ENCODE peak calls at places on chromosome 7, in six cellular contexts. One of them, this sample, is unnamed.

GRCh38 chr7:41809487-41810257 is 106.8 kb upstream of the INHBA start:
- DNase-seq in colonic mucosa: no peak
- DNase-seq in activated B cell treated with CpG ODN at 0.5 μM for 24 hours: no peak
- DNase-seq in AG04449: no peak
- DNase-seq in ascending aorta: no peak
- DNase-seq in stomach: no peak
- DNase-seq in this sample: no peak

GRCh38 chr7:144820557-144820956 is 15.3 kb downstream of the TPK1 start:
- DNase-seq in activated B cell treated with CpG ODN at 0.5 μM for 24 hours: no peak
- DNase-seq in ascending aorta: no peak
- DNase-seq in stomach: no peak
- DNase-seq in colonic mucosa: no peak
- DNase-seq in AG04449: no peak
- DNase-seq in this sample: no peak

GRCh38 chr7:94562525-94562924 is 52.9 kb downstream of the CASD1 start:
- DNase-seq in activated B cell treated with CpG ODN at 0.5 μM for 24 hours: no peak
- DNase-seq in ascending aorta: no peak
- DNase-seq in AG04449: no peak
- DNase-seq in stomach: no peak
- DNase-seq in colonic mucosa: no peak
- DNase-seq in this sample: no peak

GRCh38 chr7:100080895-100081534 is 508 bp downstream of the ZNF3 start:
- DNase-seq in AG04449: no peak
- DNase-seq in ascending aorta: no peak
- DNase-seq in colonic mucosa: no peak
- DNase-seq in stomach: no peak
- DNase-seq in activated B cell treated with CpG ODN at 0.5 μM for 24 hours: no peak
- DNase-seq in this sample: no peak

GRCh38 chr7:96707901-96708774 is 1.5 kb downstream of the SEM1 start:
- DNase-seq in AG04449: no peak
- DNase-seq in colonic mucosa: no peak
- DNase-seq in stomach: no peak
- DNase-seq in ascending aorta: no peak
- DNase-seq in activated B cell treated with CpG ODN at 0.5 μM for 24 hours: no peak
- DNase-seq in this sample: no peak

GRCh38 chr7:135441791-135442190 is 68.1 kb downstream of the CNOT4 start:
- DNase-seq in AG04449: no peak
- DNase-seq in colonic mucosa: no peak
- DNase-seq in activated B cell treated with CpG ODN at 0.5 μM for 24 hours: no peak
- DNase-seq in stomach: no peak
- DNase-seq in ascending aorta: no peak
- DNase-seq in this sample: peak; percentile 6

GRCh38 chr7:92695308-92696261 is 105.4 kb upstream of the FAM133B start:
- DNase-seq in colonic mucosa: peak; percentile 95
- DNase-seq in activated B cell treated with CpG ODN at 0.5 μM for 24 hours: no peak
- DNase-seq in AG04449: peak; percentile 86
- DNase-seq in stomach: peak; percentile 87
- DNase-seq in ascending aorta: no peak
- DNase-seq in this sample: no peak

GRCh38 chr7:30519122-30519521 is 14.5 kb upstream of the GGCT start:
- DNase-seq in AG04449: no peak
- DNase-seq in stomach: no peak
- DNase-seq in colonic mucosa: no peak
- DNase-seq in activated B cell treated with CpG ODN at 0.5 μM for 24 hours: no peak
- DNase-seq in ascending aorta: no peak
- DNase-seq in this sample: no peak

GRCh38 chr7:102175423-102176170 is 111.1 kb upstream of the SH2B2 start:
- DNase-seq in AG04449: no peak
- DNase-seq in activated B cell treated with CpG ODN at 0.5 μM for 24 hours: no peak
- DNase-seq in ascending aorta: no peak
- DNase-seq in colonic mucosa: no peak
- DNase-seq in stomach: no peak
- DNase-seq in this sample: no peak

GRCh38 chr7:1548438-1548831 is 7.6 kb downstream of the TMEM184A start:
- DNase-seq in stomach: no peak
- DNase-seq in activated B cell treated with CpG ODN at 0.5 μM for 24 hours: no peak
- DNase-seq in AG04449: no peak
- DNase-seq in ascending aorta: no peak
- DNase-seq in colonic mucosa: no peak
- DNase-seq in this sample: no peak

DNA sequence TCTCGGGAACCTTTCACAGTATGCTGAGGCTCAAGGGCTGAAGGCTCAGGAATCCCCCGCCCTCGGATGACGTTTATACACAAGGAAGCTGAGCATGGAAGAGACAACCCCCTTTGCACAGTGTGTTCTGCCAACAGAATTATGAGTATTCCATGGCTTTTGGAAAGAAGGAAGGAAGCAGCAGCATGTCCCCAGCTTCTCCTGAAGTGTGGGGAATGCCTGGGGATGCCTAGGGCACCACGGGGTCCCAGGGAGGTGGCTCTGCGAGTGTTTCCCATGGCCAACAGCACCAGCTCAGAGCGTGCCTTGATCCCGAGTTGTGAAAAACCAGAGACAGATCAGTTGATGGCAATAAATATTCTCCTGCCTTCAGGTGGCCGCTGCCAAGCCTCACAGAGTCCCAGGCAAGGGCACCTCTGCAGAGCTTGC is 88.8 kb upstream of the DDC start:
- DNase-seq in colonic mucosa: peak; percentile 51
- DNase-seq in AG04449: no peak
- DNase-seq in activated B cell treated with CpG ODN at 0.5 μM for 24 hours: no peak
- DNase-seq in stomach: peak; percentile 31
- DNase-seq in ascending aorta: no peak
- DNase-seq in this sample: no peak
- TF ChIP-seq CTCF in colonic mucosa: no peak
- TF ChIP-seq CTCF in AG04449: no peak
- TF ChIP-seq CTCF in activated B cell treated with CpG ODN at 0.5 μM for 24 hours: no peak
- TF ChIP-seq CTCF in stomach: no peak
- TF ChIP-seq CTCF in ascending aorta: no peak
- TF ChIP-seq CTCF in this sample: no peak

DNA sequence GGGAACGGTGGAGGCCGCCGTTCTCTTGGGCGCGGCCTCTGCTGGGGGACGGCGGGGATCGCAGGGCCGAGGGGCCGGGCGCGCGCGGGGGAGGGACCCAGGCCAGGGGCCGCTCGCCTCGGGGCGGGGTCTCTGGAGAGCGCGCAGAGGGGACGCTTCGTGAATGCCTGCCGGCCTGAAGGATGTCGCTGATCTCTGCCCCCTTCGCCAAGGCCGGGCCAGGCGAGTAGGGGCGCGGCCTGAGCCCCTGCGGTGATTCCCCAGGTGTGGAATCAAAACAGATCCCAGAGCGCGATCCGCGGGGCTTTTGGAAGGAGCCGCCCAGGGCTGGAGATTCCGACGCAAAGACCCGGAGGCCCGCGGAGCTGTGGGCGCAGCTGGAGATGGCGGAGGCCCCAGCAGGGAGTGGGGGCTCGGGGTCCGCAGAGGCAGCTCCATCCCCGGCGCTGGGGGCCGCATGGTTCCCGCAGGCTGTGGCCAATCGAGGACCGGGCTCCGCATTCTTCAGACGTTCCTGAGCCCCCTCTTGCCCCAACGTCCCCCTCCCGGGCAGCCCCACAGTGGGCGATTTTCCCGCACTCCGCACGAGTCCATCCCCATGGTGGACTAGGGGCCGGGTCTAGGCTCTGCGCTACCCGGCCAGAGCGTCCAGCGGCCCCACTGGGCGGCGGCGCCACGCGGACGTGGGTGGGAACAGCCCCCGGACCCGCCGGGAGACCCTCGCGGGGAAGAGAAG is 166.0 kb downstream of the ACTR3B start:
- DNase-seq in activated B cell treated with CpG ODN at 0.5 μM for 24 hours: no peak
- DNase-seq in ascending aorta: no peak
- DNase-seq in AG04449: no peak
- DNase-seq in stomach: no peak
- DNase-seq in colonic mucosa: no peak
- DNase-seq in this sample: peak; percentile 19
- TF ChIP-seq CTCF in activated B cell treated with CpG ODN at 0.5 μM for 24 hours: no peak
- TF ChIP-seq CTCF in ascending aorta: no peak
- TF ChIP-seq CTCF in AG04449: no peak
- TF ChIP-seq CTCF in stomach: no peak
- TF ChIP-seq CTCF in colonic mucosa: no peak
- TF ChIP-seq CTCF in this sample: no peak

GRCh38 chr7:78018541-78019456 is 220.2 kb downstream of the PHTF2 start:
- DNase-seq in AG04449: no peak
- DNase-seq in colonic mucosa: peak; percentile 59
- DNase-seq in activated B cell treated with CpG ODN at 0.5 μM for 24 hours: no peak
- DNase-seq in stomach: no peak
- DNase-seq in ascending aorta: no peak
- DNase-seq in this sample: no peak
- TF ChIP-seq CTCF in AG04449: no peak
- TF ChIP-seq CTCF in colonic mucosa: no peak
- TF ChIP-seq CTCF in activated B cell treated with CpG ODN at 0.5 μM for 24 hours: no peak
- TF ChIP-seq CTCF in stomach: no peak
- TF ChIP-seq CTCF in ascending aorta: no peak
- TF ChIP-seq CTCF in this sample: no peak

DNA sequence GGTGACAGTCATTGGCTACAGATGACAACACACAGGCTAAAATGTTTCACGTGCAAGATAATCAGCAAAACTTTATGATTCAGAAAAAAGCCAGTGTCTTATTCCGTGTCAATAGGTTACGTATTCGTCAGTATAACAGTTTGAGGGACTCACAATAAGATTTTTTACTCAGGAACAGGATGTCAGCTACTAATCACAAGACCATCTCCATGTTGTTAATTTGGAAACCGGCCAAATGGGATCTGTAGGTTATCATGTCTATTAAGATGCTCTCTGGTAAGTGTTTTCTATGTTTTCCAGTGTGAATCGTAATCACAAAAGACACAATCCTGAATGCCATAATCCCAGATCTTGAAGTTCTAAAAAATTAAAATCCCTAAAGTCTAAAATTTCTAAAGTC is 197.3 kb downstream of the ETV1 start:
- DNase-seq in ascending aorta: no peak
- DNase-seq in colonic mucosa: no peak
- DNase-seq in AG04449: no peak
- DNase-seq in activated B cell treated with CpG ODN at 0.5 μM for 24 hours: no peak
- DNase-seq in stomach: no peak
- DNase-seq in this sample: no peak
- TF ChIP-seq CTCF in ascending aorta: no peak
- TF ChIP-seq CTCF in colonic mucosa: no peak
- TF ChIP-seq CTCF in AG04449: no peak
- TF ChIP-seq CTCF in activated B cell treated with CpG ODN at 0.5 μM for 24 hours: no peak
- TF ChIP-seq CTCF in stomach: no peak
- TF ChIP-seq CTCF in this sample: no peak

DNA sequence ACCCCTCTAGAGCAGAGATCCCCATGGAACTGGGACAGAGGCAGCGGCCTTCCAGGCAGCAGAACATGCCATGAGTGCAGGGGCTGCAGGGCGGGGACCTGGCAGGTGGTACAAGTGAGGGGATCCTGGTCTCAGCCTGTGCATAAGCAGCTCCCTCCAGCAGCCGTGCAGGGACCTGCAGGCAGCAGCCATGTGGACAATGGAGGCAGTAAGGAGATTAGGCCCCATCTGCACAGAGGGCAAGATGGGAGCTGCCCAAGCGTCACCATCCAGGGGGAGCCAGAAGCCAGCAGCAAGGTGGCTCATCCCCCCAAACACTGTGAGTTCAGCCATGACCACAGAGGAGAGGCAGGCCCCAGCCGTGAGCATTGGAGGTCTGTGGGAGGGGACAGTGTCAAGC is 3.1 kb downstream of the DDC start:
- DNase-seq in stomach: no peak
- DNase-seq in AG04449: no peak
- DNase-seq in activated B cell treated with CpG ODN at 0.5 μM for 24 hours: no peak
- DNase-seq in ascending aorta: no peak
- DNase-seq in colonic mucosa: no peak
- DNase-seq in this sample: no peak
- TF ChIP-seq CTCF in stomach: no peak
- TF ChIP-seq CTCF in AG04449: no peak
- TF ChIP-seq CTCF in activated B cell treated with CpG ODN at 0.5 μM for 24 hours: no peak
- TF ChIP-seq CTCF in ascending aorta: no peak
- TF ChIP-seq CTCF in colonic mucosa: no peak
- TF ChIP-seq CTCF in this sample: no peak

DNA sequence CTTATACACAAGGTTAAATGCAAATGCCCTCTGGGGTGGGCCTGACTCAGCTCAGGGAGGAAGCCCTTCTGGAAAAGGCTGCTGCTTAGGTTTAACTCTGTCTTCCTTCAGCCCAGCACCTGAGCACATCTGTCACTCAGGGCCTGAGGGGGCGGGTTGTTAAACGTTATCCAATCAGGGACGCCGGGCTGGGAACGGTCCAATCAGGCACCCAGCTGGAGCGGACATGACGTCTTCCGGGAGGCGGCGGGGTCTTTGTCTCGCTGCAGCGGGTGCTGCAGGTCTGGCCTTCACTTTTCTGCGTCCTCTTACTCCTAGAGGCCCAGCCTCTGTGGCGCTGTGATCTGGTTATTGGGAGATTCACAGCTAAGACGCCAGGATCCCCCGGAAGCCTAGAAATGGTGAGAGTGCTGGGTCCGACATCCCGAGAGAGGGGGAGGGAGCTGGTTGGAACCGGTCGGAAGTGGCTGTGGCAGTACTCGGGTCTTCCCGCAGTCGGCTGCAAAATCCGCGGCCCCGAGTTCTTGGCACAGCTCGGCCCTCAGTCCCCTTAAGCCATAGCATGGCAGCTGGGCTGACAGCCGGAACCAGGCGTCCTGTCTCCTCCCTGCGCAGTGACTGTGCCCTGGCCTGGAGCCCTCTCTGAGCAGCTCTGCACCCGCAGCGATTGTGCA is at the start of gene ZNF138:
- DNase-seq in ascending aorta: peak; percentile 88
- DNase-seq in activated B cell treated with CpG ODN at 0.5 μM for 24 hours: peak; percentile 83
- DNase-seq in AG04449: peak; percentile 55
- DNase-seq in colonic mucosa: peak; percentile 97
- DNase-seq in stomach: peak; percentile 96
- DNase-seq in this sample: peak; percentile 93
- TF ChIP-seq CTCF in ascending aorta: no peak
- TF ChIP-seq CTCF in activated B cell treated with CpG ODN at 0.5 μM for 24 hours: no peak
- TF ChIP-seq CTCF in AG04449: no peak
- TF ChIP-seq CTCF in colonic mucosa: no peak
- TF ChIP-seq CTCF in stomach: no peak
- TF ChIP-seq CTCF in this sample: no peak

GRCh38 chr7:3162286-3162685 is 118.6 kb upstream of the CARD11 start:
- DNase-seq in ascending aorta: no peak
- DNase-seq in colonic mucosa: no peak
- DNase-seq in activated B cell treated with CpG ODN at 0.5 μM for 24 hours: no peak
- DNase-seq in AG04449: no peak
- DNase-seq in stomach: no peak
- DNase-seq in this sample: no peak
- TF ChIP-seq CTCF in ascending aorta: no peak
- TF ChIP-seq CTCF in colonic mucosa: no peak
- TF ChIP-seq CTCF in activated B cell treated with CpG ODN at 0.5 μM for 24 hours: no peak
- TF ChIP-seq CTCF in AG04449: no peak
- TF ChIP-seq CTCF in stomach: no peak
- TF ChIP-seq CTCF in this sample: peak; percentile 19

GRCh38 chr7:15317215-15317614 is 244.6 kb downstream of the AGMO start:
- DNase-seq in activated B cell treated with CpG ODN at 0.5 μM for 24 hours: no peak
- DNase-seq in stomach: no peak
- DNase-seq in colonic mucosa: no peak
- DNase-seq in AG04449: no peak
- DNase-seq in ascending aorta: no peak
- DNase-seq in this sample: no peak
- TF ChIP-seq CTCF in activated B cell treated with CpG ODN at 0.5 μM for 24 hours: no peak
- TF ChIP-seq CTCF in stomach: no peak
- TF ChIP-seq CTCF in colonic mucosa: no peak
- TF ChIP-seq CTCF in AG04449: no peak
- TF ChIP-seq CTCF in ascending aorta: no peak
- TF ChIP-seq CTCF in this sample: no peak

GRCh38 chr7:155850730-155851678 is 38.7 kb upstream of the SHH start:
- DNase-seq in colonic mucosa: peak; percentile 10
- DNase-seq in ascending aorta: no peak
- DNase-seq in activated B cell treated with CpG ODN at 0.5 μM for 24 hours: no peak
- DNase-seq in AG04449: no peak
- DNase-seq in stomach: peak; percentile 55
- DNase-seq in this sample: no peak
- TF ChIP-seq CTCF in colonic mucosa: no peak
- TF ChIP-seq CTCF in ascending aorta: no peak
- TF ChIP-seq CTCF in activated B cell treated with CpG ODN at 0.5 μM for 24 hours: no peak
- TF ChIP-seq CTCF in AG04449: no peak
- TF ChIP-seq CTCF in stomach: no peak
- TF ChIP-seq CTCF in this sample: no peak

This sample was measured in GM13977.